ENCODE peak calls at places on chromosomes 6 and 20, in seven cellular contexts. A is endodermal cell, X is right lobe of liver, J is brain microvascular endothelial cell, H is spleen, O is OCI-LY7, P is neural progenitor cell. U is an unnamed sample.
A peak's percentile ranks its signal among the peaks of the same experiment; 100 is the strongest.

GRCh38 chr20:59371429-59371828 is 71.0 kb downstream of the EDN3 start:
- DNase-seq in A (no peak), X (no peak), J (no peak), H (no peak), O (no peak), P (no peak), U (no peak)

GRCh38 chr20:50628326-50628725 is 63.0 kb downstream of the RIPOR3 start:
- DNase-seq in A (no peak), X (no peak), J (no peak), H (no peak), O (peak; percentile 53), P (peak; percentile 32), U (no peak)

GRCh38 chr20:23047738-23048214 is 1.7 kb downstream of the THBD start:
- DNase-seq in A (peak; percentile 82), X (no peak), J (no peak), H (peak; percentile 89), O (no peak), P (peak; percentile 41), U (no peak)

GRCh38 chr20:46482864-46483263 is 30.5 kb downstream of the ZNF334 start:
- DNase-seq in A (no peak), X (no peak), J (no peak), H (no peak), O (no peak), P (no peak), U (no peak)

GRCh38 chr20:17431621-17432364 is 99.4 kb downstream of the BFSP1 start:
- DNase-seq in A (peak; percentile 87), X (no peak), J (peak; percentile 18), H (no peak), O (peak; percentile 60), P (peak; percentile 77), U (peak; percentile 76)

GRCh38 chr20:35003211-35004031 is 47.8 kb downstream of the MYH7B start:
- DNase-seq in A (peak; percentile 48), X (peak; percentile 40), J (no peak), H (peak; percentile 63), O (no peak), P (no peak), U (no peak)

GRCh38 chr6:144284753-144285547 is at the start of gene UTRN:
- DNase-seq in A (peak; percentile 95), X (peak; percentile 87), J (peak; percentile 77), H (peak; percentile 92), O (no peak), P (peak; percentile 94), U (peak; percentile 82)

GRCh38 chr20:16445482-16445881 is 127.8 kb downstream of the KIF16B start:
- DNase-seq in A (no peak), X (no peak), J (no peak), H (no peak), O (no peak), P (no peak), U (no peak)

GRCh38 chr6:136866872-136867416 is 44.6 kb downstream of the PEX7 start:
- DNase-seq in A (no peak), X (no peak), J (peak; percentile 7), H (no peak), O (no peak), P (no peak), U (no peak)

GRCh38 chr6:25913741-25914140 is 16.8 kb downstream of the SLC17A2 start:
- DNase-seq in A (no peak), X (no peak), J (no peak), H (no peak), O (no peak), P (no peak), U (no peak)

GRCh38 chr6:75317503-75318206 is 33.1 kb upstream of the TMEM30A start:
- DNase-seq in A (peak; percentile 55), X (no peak), J (peak; percentile 73), H (no peak), O (no peak), P (no peak), U (no peak)

GRCh38 chr6:105831321-105831720 is 254.8 kb upstream of the PRDM1 start:
- DNase-seq in A (no peak), X (no peak), J (no peak), H (no peak), O (peak; percentile 47), P (no peak), U (no peak)

GRCh38 chr6:28248916-28249315 is 3.2 kb downstream of the ZKSCAN4 start:
- DNase-seq in A (no peak), X (no peak), J (no peak), H (no peak), O (no peak), P (no peak), U (no peak)

GRCh38 chr6:137571854-137572253 is 77.7 kb upstream of the OLIG3 start:
- DNase-seq in A (peak; percentile 88), X (no peak), J (peak; percentile 16), H (no peak), O (peak; percentile 59), P (peak; percentile 47), U (peak; percentile 40)

GRCh38 chr20:41095110-41095969 is 42.0 kb upstream of the PLCG1 start:
- DNase-seq in A (peak; percentile 64), X (no peak), J (peak; percentile 55), H (peak; percentile 82), O (peak; percentile 69), P (peak; percentile 72), U (peak; percentile 55)

GRCh38 chr6:37177083-37177949 is 7.4 kb downstream of the PIM1 start:
- DNase-seq in A (no peak), X (no peak), J (no peak), H (no peak), O (peak; percentile 32), P (no peak), U (no peak)

GRCh38 chr6:6351626-6352025 is 31.2 kb upstream of the F13A1 start:
- DNase-seq in A (no peak), X (no peak), J (no peak), H (no peak), O (no peak), P (no peak), U (no peak)

GRCh38 chr6:127204278-127204677 is 62.4 kb upstream of the RNF146 start:
- DNase-seq in A (no peak), X (no peak), J (no peak), H (no peak), O (no peak), P (no peak), U (no peak)

GRCh38 chr6:37699138-37699766 is 1.6 kb upstream of the MDGA1 start:
- DNase-seq in A (no peak), X (no peak), J (no peak), H (no peak), O (no peak), P (no peak), U (no peak)

GRCh38 chr6:31474871-31475286 is 23.1 kb upstream of the MICB start:
- DNase-seq in A (peak; percentile 80), X (no peak), J (no peak), H (no peak), O (no peak), P (peak; percentile 28), U (no peak)

GRCh38 chr6:73585566-73586415 is 65.0 kb upstream of the EEF1A1 start:
- DNase-seq in A (peak; percentile 69), X (no peak), J (peak; percentile 80), H (no peak), O (peak; percentile 70), P (no peak), U (peak; percentile 62)

GRCh38 chr6:7725849-7726415 is at the start of gene BMP6:
- DNase-seq in A (peak; percentile 97), X (peak; percentile 93), J (peak; percentile 71), H (peak; percentile 95), O (peak; percentile 69), P (peak; percentile 98), U (peak; percentile 89)

GRCh38 chr6:41767112-41767946 is 12.4 kb downstream of the FRS3 start:
- DNase-seq in A (peak; percentile 44), X (peak; percentile 31), J (peak; percentile 59), H (no peak), O (peak; percentile 20), P (no peak), U (no peak)

GRCh38 chr6:113584767-113585166 is 272.4 kb upstream of the MARCKS start:
- DNase-seq in A (no peak), X (no peak), J (no peak), H (no peak), O (no peak), P (peak; percentile 34), U (no peak)

GRCh38 chr6:149854532-149854931 is 9.6 kb downstream of the LRP11 start:
- DNase-seq in A (no peak), X (no peak), J (no peak), H (no peak), O (no peak), P (no peak), U (no peak)

DNA sequence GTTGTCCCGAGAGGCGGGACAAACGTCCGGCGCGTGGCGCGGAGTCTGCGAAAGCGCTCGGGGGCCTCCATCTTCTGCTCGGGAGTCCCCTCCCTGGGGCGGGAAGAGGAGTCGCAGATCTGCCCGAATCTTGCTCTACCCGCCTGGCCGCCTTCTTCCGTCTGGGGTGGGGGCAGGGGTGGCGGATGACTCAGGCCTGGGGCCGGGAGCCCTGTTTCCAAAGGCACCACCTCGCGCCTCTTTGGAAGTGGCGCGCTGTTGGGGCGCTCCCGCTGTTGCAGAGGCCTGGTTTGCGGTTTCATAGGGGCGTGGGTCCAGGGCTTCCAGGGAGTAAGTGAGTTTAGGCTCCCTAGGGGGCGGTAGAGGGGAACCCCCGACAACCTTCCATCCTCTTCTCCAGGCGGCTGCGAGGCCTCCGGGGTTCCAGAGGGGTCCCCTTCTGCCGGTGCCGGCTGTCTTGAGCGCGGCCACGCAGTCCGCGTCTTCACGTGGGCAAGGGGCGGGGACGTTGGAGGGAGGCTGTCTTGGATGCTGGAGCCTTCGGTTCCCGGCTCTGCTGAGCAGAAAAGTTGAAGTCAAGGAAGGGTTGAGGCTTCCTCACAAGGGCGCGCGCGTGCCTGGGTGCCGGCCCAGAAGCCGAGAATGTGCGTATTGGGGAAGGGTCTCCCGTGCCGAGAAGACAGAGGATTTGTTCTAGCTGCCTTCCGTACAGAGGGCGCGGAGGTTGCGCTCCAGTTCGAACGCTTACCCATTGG is 2.6 kb upstream of the TFAP2C start:
- DNase-seq in A (peak; percentile 91), X (no peak), J (no peak), H (no peak), O (no peak), P (peak; percentile 89), U (peak; percentile 52)
- TF ChIP-seq CTCF in A (peak; percentile 86), X (no peak), J (peak; percentile 65), H (no peak), O (peak; percentile 59), P (peak; percentile 76), U (no peak)

GRCh38 chr6:158819213-158819976 is at the start of gene EZR:
- DNase-seq in A (peak; percentile 95), X (peak; percentile 88), J (peak; percentile 18), H (peak; percentile 96), O (peak; percentile 95), P (peak; percentile 91), U (peak; percentile 96)
- TF ChIP-seq CTCF in A (peak; percentile 21), X (no peak), J (no peak), H (no peak), O (peak; percentile 32), P (peak; percentile 12), U (no peak)

DNA sequence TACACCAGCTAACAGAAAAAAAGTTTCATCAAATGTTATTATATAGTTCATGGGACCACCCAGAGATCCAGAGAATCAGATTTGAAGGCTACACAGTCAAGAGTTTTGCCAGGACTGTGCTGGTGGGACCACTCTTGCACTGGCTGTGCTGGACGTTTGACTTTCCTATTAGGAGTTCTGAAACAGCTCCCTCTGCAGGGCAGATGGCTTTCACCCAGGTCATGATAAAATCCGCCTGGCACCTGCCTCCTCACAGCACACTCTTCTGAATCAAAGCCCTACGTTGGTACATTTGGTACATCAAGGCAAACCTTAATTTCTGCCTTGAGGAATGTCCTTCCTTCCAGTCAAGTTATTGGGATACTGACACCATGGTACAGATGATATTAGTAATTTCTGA is 302.1 kb downstream of the ZNF217 start:
- DNase-seq in A (peak; percentile 82), X (no peak), J (no peak), H (no peak), O (peak; percentile 30), P (peak; percentile 65), U (no peak)
- TF ChIP-seq CTCF in A (peak; percentile 82), X (no peak), J (no peak), H (no peak), O (peak; percentile 72), P (peak; percentile 72), U (no peak)

GRCh38 chr6:32843979-32844838 is at the start of gene PSMB8:
- DNase-seq in A (peak; percentile 98), X (peak; percentile 98), J (peak; percentile 93), H (peak; percentile 99), O (peak; percentile 98), P (peak; percentile 96), U (peak; percentile 94)
- TF ChIP-seq CTCF in A (peak; percentile 57), X (peak; percentile 15), J (peak; percentile 43), H (no peak), O (peak; percentile 9), P (no peak), U (no peak)

U was measured in GM13976.